ENCODE peak calls at places on chromosomes 16 and 17, in eight cellular contexts. O, Y, T, I, A, B, Z and G are unnamed samples. For H3K4me1, the result is how much of the 10 kb centered on the place peaks cover.

GRCh38 chr16:57634171-57634570 is 5.7 kb downstream of the ADGRG1 start:
- DNase-seq in O (peak), Y (no peak), T (no peak), I (no peak), A (no peak), B (no peak), Z (no peak), G (no peak)

GRCh38 chr17:21034350-21035235 is 8.2 kb downstream of the USP22 start:
- DNase-seq in O (no peak), Y (peak), T (no peak), I (peak), A (no peak), B (no peak), Z (no peak), G (no peak)

GRCh38 chr17:65559802-65560627 is 1.4 kb downstream of the AXIN2 start:
- DNase-seq in O (peak), Y (peak), T (peak), I (no peak), A (no peak), B (peak), Z (no peak), G (peak)

GRCh38 chr16:81447383-81448101 is 2.9 kb downstream of the CMIP start:
- DNase-seq in O (peak), Y (no peak), T (no peak), I (no peak), A (no peak), B (peak), Z (no peak), G (no peak)

GRCh38 chr16:72664122-72664479 is 383.8 kb downstream of the ZFHX3 start:
- DNase-seq in O (no peak), Y (peak), T (no peak), I (no peak), A (no peak), B (no peak), Z (no peak), G (no peak)

GRCh38 chr17:19384723-19385391 is 2.1 kb downstream of the MFAP4 start:
- DNase-seq in O (peak), Y (peak), T (peak), I (peak), A (peak), B (no peak), Z (peak), G (peak)

GRCh38 chr17:49634487-49634865 is 43.4 kb downstream of the SPOP start:
- DNase-seq in O (no peak), Y (no peak), T (no peak), I (no peak), A (no peak), B (no peak), Z (no peak), G (no peak)

GRCh38 chr17:57557793-57558681 is 187.1 kb downstream of the CCDC182 start:
- DNase-seq in O (peak), Y (peak), T (no peak), I (no peak), A (no peak), B (no peak), Z (no peak), G (peak)

GRCh38 chr16:85370881-85371651 is 242.1 kb upstream of the GSE1 start:
- DNase-seq in O (peak), Y (no peak), T (no peak), I (no peak), A (peak), B (no peak), Z (no peak), G (no peak)

GRCh38 chr16:27428035-27428785 is 26.2 kb downstream of the IL21R start:
- DNase-seq in O (no peak), Y (no peak), T (no peak), I (no peak), A (peak), B (no peak), Z (peak), G (no peak)

GRCh38 chr16:89584768-89585549 is 9.4 kb downstream of the CPNE7 start:
- DNase-seq in O (no peak), Y (no peak), T (no peak), I (no peak), A (no peak), B (no peak), Z (no peak), G (no peak)

GRCh38 chr16:54511181-54511731 is 224.7 kb upstream of the IRX3 start:
- DNase-seq in O (no peak), Y (peak), T (no peak), I (no peak), A (no peak), B (no peak), Z (no peak), G (no peak)

GRCh38 chr16:75485230-75486013 is 9.8 kb downstream of the CHST6 start:
- DNase-seq in O (no peak), Y (no peak), T (no peak), I (no peak), A (no peak), B (no peak), Z (no peak), G (no peak)

GRCh38 chr16:13984794-13985193 is 64.8 kb downstream of the ERCC4 start:
- DNase-seq in O (no peak), Y (no peak), T (no peak), I (no peak), A (no peak), B (no peak), Z (peak), G (no peak)

GRCh38 chr16:29029168-29029994 is 44.5 kb downstream of the LAT start:
- DNase-seq in O (no peak), Y (peak), T (peak), I (no peak), A (no peak), B (no peak), Z (no peak), G (peak)

GRCh38 chr17:1753767-1754429 is 8.0 kb upstream of the SERPINF1 start:
- DNase-seq in O (no peak), Y (no peak), T (no peak), I (no peak), A (no peak), B (no peak), Z (no peak), G (no peak)
- TF ChIP-seq CTCF in O (no peak), Y (no peak), T (no peak), I (no peak), A (no peak), B (no peak), Z (no peak), G (no peak)

DNA sequence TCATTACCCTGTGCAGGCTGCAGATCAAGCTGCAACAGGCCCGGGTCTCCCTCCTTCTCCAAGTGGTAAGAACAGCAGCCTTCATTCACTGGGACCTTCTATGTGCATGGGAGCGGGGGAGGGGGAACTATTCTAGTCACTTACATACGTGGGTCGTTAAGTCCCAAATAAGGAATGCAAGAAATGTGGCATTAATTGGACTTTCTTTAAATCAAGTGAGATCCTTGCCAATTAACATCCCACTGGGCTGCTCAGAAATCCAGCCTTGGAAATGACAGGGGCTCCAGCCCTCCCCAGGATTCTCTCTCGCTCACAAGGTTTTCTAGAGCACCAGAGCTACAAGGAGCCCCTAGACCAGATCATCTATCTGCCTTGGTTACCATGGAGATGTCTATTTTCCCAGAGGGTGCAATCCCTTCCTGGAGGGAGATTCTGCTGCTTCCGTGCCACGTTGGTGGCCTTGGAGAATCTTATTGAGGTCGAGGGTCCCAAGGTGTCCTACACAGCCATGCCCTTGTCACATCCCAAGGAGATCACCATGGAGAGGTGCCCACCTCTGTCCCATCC is 5.2 kb upstream of the EIF1 start:
- DNase-seq in O (no peak), Y (no peak), T (no peak), I (no peak), A (no peak), B (no peak), Z (no peak), G (no peak)
- H3K4me1 ChIP-seq in O (under half), Y (under half), T (under half), I (under half), A (under half), B (under half), Z (under half), G (under half)

DNA sequence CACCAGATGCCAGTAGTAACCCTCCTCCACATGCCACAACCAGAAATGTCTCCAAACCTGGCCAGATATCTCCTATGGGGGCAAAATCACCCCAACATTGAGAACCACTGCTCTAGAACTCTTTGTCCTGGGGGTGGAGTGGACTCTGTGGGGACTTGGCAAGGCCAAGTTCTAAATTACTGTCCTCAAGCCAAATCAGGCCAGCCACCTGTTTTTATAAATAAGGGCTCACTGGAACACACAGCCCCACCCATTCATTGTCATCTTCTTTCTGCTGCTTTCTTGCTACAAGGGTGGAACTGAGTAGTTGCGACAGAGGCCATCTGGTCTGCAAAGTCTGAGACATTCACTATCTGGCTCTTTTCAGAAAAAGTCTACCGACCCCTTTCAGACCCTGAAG is 26.8 kb upstream of the TMEM220 start:
- DNase-seq in O (no peak), Y (no peak), T (no peak), I (peak), A (no peak), B (no peak), Z (no peak), G (no peak)
- H3K27ac ChIP-seq in O (no peak), Y (no peak), T (no peak), I (no peak), A (no peak), B (peak), Z (no peak), G (no peak)

GRCh38 chr17:14552311-14552710 is 251.4 kb downstream of the HS3ST3B1 start:
- DNase-seq in O (no peak), Y (peak), T (no peak), I (no peak), A (no peak), B (no peak), Z (no peak), G (no peak)

GRCh38 chr17:14557482-14557881 is 256.6 kb downstream of the HS3ST3B1 start:
- DNase-seq in O (no peak), Y (no peak), T (no peak), I (no peak), A (no peak), B (no peak), Z (no peak), G (no peak)

GRCh38 chr17:14559220-14559619 is 258.3 kb downstream of the HS3ST3B1 start:
- DNase-seq in O (no peak), Y (no peak), T (no peak), I (no peak), A (no peak), B (no peak), Z (peak), G (no peak)

GRCh38 chr17:14559720-14560119 is 258.8 kb downstream of the HS3ST3B1 start:
- DNase-seq in O (no peak), Y (no peak), T (no peak), I (no peak), A (no peak), B (no peak), Z (no peak), G (no peak)

DNA sequence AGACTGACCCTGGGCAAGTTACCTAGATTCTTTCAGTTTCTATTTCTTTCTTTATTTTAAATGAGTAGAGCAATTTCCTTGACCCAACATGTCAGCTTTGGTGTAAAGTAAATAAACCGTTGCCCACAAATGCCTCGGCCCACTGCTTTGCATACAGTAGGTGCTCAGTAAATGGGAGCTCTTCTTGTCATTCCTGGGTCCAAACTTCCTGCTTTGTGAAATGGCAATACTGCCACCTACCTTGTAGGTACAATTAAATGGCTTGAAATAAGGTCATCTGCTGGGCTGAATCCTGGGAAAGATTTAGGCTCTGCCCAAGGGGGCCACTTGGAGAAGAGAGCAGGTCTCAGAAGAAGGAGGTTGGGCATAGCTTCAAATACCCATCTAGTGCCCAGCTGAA is 253.0 kb downstream of the HS3ST3B1 start:
- DNase-seq in O (no peak), Y (no peak), T (no peak), I (no peak), A (no peak), B (no peak), Z (no peak), G (no peak)
- TF ChIP-seq CTCF in O (no peak), Y (no peak), T (no peak), I (no peak), A (no peak), B (no peak), Z (no peak), G (no peak)

GRCh38 chr16:58639230-58639629 is 9.6 kb upstream of the CNOT1 start:
- DNase-seq in O (no peak), Y (no peak), T (no peak), I (no peak), A (no peak), B (no peak), Z (no peak), G (no peak)
- H3K4me1 ChIP-seq in O (under half), Y (under half), T (under half), I (under half), A (under half), B (under half), Z (under half), G (under half)

GRCh38 chr16:30151091-30151490 is 28.1 kb upstream of the MAPK3 start:
- DNase-seq in O (no peak), Y (no peak), T (no peak), I (no peak), A (no peak), B (no peak), Z (no peak), G (no peak)

GRCh38 chr16:30152517-30152916 is 29.5 kb upstream of the MAPK3 start:
- DNase-seq in O (no peak), Y (no peak), T (no peak), I (no peak), A (no peak), B (no peak), Z (no peak), G (no peak)

GRCh38 chr16:30148101-30148500 is 25.1 kb upstream of the MAPK3 start:
- DNase-seq in O (no peak), Y (no peak), T (no peak), I (no peak), A (no peak), B (no peak), Z (no peak), G (no peak)

GRCh38 chr16:30145692-30146091 is 22.7 kb upstream of the MAPK3 start:
- DNase-seq in O (no peak), Y (no peak), T (no peak), I (no peak), A (no peak), B (no peak), Z (no peak), G (no peak)

DNA sequence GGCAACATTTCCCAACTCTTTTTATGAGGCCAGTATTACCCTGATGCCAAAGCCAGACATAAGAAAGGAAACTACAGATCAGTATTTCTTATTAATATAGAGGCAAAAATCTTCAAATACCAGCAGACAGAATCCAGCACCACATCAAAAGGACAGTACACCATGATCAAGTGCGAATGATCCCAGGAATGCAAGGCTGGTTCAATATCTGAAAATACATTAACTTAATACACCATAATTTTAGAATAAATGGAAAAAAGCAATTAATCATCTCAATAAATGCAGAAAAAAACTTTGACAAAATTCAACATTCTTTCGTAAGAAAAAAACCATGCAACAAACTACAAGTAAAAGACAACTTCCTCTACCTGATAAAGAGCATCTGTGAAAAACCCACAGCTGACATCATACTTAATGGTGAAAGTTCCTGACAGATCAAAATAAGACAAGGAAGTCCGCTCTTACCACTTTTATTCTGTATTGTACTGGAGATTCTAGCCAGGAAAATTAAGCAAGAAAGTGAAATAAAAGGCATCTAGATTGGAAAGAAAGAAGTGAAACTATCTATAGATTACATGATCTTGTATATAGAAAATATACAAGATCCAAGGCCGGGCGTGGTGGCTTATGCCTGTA is 26.3 kb upstream of the MAPK3 start:
- DNase-seq in O (no peak), Y (no peak), T (no peak), I (no peak), A (no peak), B (no peak), Z (no peak), G (no peak)
- H3K27ac ChIP-seq in O (no peak), Y (no peak), T (no peak), I (no peak), A (no peak), B (no peak), Z (no peak), G (no peak)

DNA sequence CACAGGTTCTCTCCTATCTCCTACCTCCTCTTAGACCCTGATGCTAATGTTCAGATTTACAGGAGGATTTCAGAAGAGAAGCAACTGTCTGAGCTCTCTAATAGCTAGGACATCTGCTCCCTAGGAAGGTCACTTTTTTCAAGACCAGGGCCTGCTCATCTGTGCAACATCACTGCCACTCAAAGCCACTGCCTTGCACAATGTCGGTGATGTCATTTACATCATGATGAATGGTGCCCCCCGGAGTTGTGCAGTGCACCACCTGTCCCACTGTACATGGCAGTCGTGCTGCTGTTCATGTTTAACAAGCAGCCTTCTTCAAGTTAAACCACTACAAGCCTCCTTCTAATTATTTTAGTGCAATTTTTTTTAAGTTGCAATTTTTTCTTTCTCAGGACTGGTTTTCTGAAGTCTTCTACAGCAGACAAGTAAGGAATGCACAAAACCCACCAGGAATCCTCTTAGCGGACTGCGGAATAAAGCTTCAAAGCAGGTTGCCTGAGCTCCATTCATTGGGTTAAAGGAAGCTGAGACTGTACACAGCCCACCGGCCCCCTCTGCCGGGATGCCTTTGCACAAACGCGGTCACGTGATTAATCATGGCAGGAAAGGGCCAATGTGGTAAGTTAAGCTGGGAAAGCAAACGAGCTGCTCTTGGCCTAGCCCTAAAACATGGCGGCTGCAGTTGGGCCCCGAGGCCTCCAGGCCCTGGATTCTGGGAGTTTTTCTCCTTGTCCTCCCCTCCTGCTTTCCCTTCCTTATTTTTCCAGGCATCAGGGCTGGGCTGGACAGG is 74.1 kb downstream of the MYH11 start:
- DNase-seq in O (no peak), Y (no peak), T (no peak), I (no peak), A (no peak), B (no peak), Z (no peak), G (peak)
- TF ChIP-seq CTCF in O (no peak), Y (no peak), T (no peak), I (no peak), A (no peak), B (no peak), Z (no peak), G (peak)